ENCODE peak calls at places on chromosomes 12 and 14, in four cellular contexts. E is neuronal stem cell, P is H9, Y is H1. V is an unnamed sample.

GRCh38 chr12:11543513-11544168 is 105.8 kb upstream of the ETV6 start:
- DNase-seq in E (no peak), P (no peak), Y (no peak), V (peak)

GRCh38 chr12:50297027-50297426 is 13.7 kb upstream of the LIMA1 start:
- DNase-seq in E (no peak), P (no peak), Y (no peak), V (no peak)

GRCh38 chr14:61609143-61609851 is 86.0 kb upstream of the HIF1A start:
- DNase-seq in E (no peak), P (peak), Y (peak), V (peak)

GRCh38 chr12:101671157-101671791 is 26.2 kb upstream of the CHPT1 start:
- DNase-seq in E (no peak), P (no peak), Y (no peak), V (no peak)

GRCh38 chr12:57454566-57455373 is at the start of gene INHBE:
- DNase-seq in E (peak), P (peak), Y (peak), V (peak)

GRCh38 chr12:1544991-1545700 is 49.2 kb downstream of the FBXL14 start:
- DNase-seq in E (no peak), P (no peak), Y (no peak), V (peak)

GRCh38 chr12:44960856-44961255 is 84.7 kb upstream of the NELL2 start:
- DNase-seq in E (no peak), P (peak), Y (no peak), V (no peak)

GRCh38 chr14:55938249-55938791 is 179.9 kb upstream of the PELI2 start:
- DNase-seq in E (no peak), P (no peak), Y (no peak), V (no peak)

GRCh38 chr14:88479574-88479987 is 75.2 kb downstream of the PTPN21 start:
- DNase-seq in E (no peak), P (no peak), Y (no peak), V (no peak)

GRCh38 chr12:89895101-89895500 is 186.5 kb upstream of the ATP2B1 start:
- DNase-seq in E (no peak), P (no peak), Y (no peak), V (no peak)

GRCh38 chr12:62542814-62543213 is 76.2 kb downstream of the MON2 start:
- DNase-seq in E (no peak), P (no peak), Y (no peak), V (no peak)

GRCh38 chr14:103763730-103764488 is 48.3 kb downstream of the ZFYVE21 start:
- DNase-seq in E (no peak), P (no peak), Y (no peak), V (no peak)

GRCh38 chr12:124109760-124110159 is 136.7 kb downstream of the ZNF664 start:
- DNase-seq in E (no peak), P (peak), Y (no peak), V (peak)

GRCh38 chr14:23443411-23443812 is 8.0 kb upstream of the MYH7 start:
- DNase-seq in E (no peak), P (peak), Y (no peak), V (no peak)

GRCh38 chr14:99573000-99573330 is 31.0 kb downstream of the CCDC85C start:
- DNase-seq in E (no peak), P (no peak), Y (no peak), V (no peak)

GRCh38 chr12:1318327-1319031 is 275.9 kb downstream of the FBXL14 start:
- DNase-seq in E (peak), P (peak), Y (no peak), V (peak)

GRCh38 chr12:114636723-114637480 is 47.1 kb downstream of the TBX3 start:
- DNase-seq in E (no peak), P (peak), Y (no peak), V (peak)

GRCh38 chr12:29780084-29780483 is 3.7 kb downstream of the TMTC1 start:
- DNase-seq in E (no peak), P (no peak), Y (no peak), V (no peak)

GRCh38 chr12:14785568-14785967 is 17.7 kb downstream of the WBP11 start:
- DNase-seq in E (no peak), P (no peak), Y (no peak), V (no peak)

GRCh38 chr12:131902332-131903241 is 8.2 kb downstream of the ULK1 start:
- DNase-seq in E (no peak), P (no peak), Y (no peak), V (no peak)

GRCh38 chr12:104094284-104094683 is 30.0 kb downstream of the HCFC2 start:
- DNase-seq in E (no peak), P (no peak), Y (no peak), V (peak)

GRCh38 chr12:39348941-39349626 is 93.8 kb downstream of the KIF21A start:
- DNase-seq in E (no peak), P (no peak), Y (no peak), V (no peak)

GRCh38 chr14:50977863-50978520 is 33.7 kb upstream of the PYGL start:
- DNase-seq in E (no peak), P (no peak), Y (no peak), V (no peak)

GRCh38 chr12:105724651-105725050 is 394.2 kb downstream of the C12orf75 start:
- DNase-seq in E (no peak), P (no peak), Y (no peak), V (no peak)

GRCh38 chr12:91637789-91638624 is 455.4 kb upstream of the DCN start:
- DNase-seq in E (no peak), P (no peak), Y (no peak), V (no peak)

GRCh38 chr12:91636721-91637120 is 454.1 kb upstream of the DCN start:
- DNase-seq in E (no peak), P (no peak), Y (no peak), V (no peak)

GRCh38 chr12:91643763-91644162 is 461.1 kb upstream of the DCN start:
- DNase-seq in E (no peak), P (no peak), Y (no peak), V (no peak)

GRCh38 chr12:91640021-91640420 is 457.4 kb upstream of the DCN start:
- DNase-seq in E (no peak), P (no peak), Y (no peak), V (no peak)
- H3K4ac ChIP-seq in E (no peak), P (no peak), Y (no peak), V (no peak)

GRCh38 chr14:104966261-104967143 is 11.7 kb downstream of the AHNAK2 start:
- DNase-seq in E (no peak), P (no peak), Y (no peak), V (no peak)
- H2AK5ac ChIP-seq in E (peak), P (no peak), Y (no peak), V (peak)

GRCh38 chr12:130804216-130804615 is 34.8 kb downstream of the STX2 start:
- DNase-seq in E (no peak), P (no peak), Y (no peak), V (no peak)
- H2BK12ac ChIP-seq in E (no peak), P (no peak), Y (no peak), V (no peak)

GRCh38 chr12:112422531-112422930 is 3.8 kb downstream of the PTPN11 start:
- DNase-seq in E (no peak), P (no peak), Y (no peak), V (peak)
- H3K4ac ChIP-seq in E (no peak), P (no peak), Y (no peak), V (no peak)

GRCh38 chr12:47152095-47152494 is 72.3 kb upstream of the AMIGO2 start:
- DNase-seq in E (no peak), P (no peak), Y (no peak), V (no peak)

GRCh38 chr12:47159348-47159747 is 79.6 kb upstream of the AMIGO2 start:
- DNase-seq in E (no peak), P (no peak), Y (no peak), V (no peak)

GRCh38 chr12:47158792-47159191 is 79.0 kb upstream of the AMIGO2 start:
- DNase-seq in E (no peak), P (no peak), Y (no peak), V (no peak)

GRCh38 chr12:47155457-47156166 is 75.9 kb upstream of the AMIGO2 start:
- DNase-seq in E (no peak), P (no peak), Y (no peak), V (peak)

DNA sequence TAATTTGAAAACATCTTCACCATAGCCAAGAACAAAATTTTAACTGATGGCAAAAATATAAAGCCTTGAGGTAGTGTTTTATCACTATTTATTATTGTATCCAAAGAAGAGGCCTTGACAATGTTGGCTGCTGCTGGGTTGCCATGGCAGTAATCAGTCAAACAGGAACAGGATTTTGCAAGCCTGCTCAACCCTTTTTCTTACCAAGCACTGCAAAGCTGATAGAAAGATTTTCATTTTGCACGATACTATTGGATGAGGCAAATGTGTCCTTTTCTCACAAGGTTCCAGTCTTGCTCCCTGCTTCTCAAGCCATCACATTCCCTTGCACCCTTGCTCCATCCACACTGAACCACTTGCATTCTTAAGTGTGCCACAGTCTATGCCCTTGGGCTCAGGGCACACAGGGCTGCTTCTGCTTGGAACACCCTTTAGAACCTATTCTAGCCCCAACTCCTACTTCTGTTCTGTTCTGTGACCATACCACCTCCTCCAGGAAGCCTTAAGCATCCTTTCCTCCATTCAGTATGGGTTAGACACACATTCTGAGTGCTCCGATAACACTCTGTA is 76.5 kb upstream of the AMIGO2 start:
- DNase-seq in E (no peak), P (no peak), Y (no peak), V (peak)
- H2AK5ac ChIP-seq in E (no peak), P (no peak), Y (no peak), V (no peak)

GRCh38 chr14:68574906-68575305 is 218.0 kb downstream of the ZFP36L1 start:
- DNase-seq in E (no peak), P (no peak), Y (no peak), V (peak)
- H2BK12ac ChIP-seq in E (no peak), P (no peak), Y (no peak), V (peak)

GRCh38 chr12:122516544-122517361 is 10.0 kb downstream of the RSRC2 start:
- DNase-seq in E (no peak), P (no peak), Y (no peak), V (no peak)

GRCh38 chr12:122519418-122519817 is 7.3 kb downstream of the RSRC2 start:
- DNase-seq in E (no peak), P (no peak), Y (no peak), V (no peak)

GRCh38 chr12:122518908-122519307 is 7.8 kb downstream of the RSRC2 start:
- DNase-seq in E (no peak), P (no peak), Y (no peak), V (no peak)

GRCh38 chr12:122515275-122515674 is 11.5 kb downstream of the RSRC2 start:
- DNase-seq in E (no peak), P (no peak), Y (no peak), V (no peak)

DNA sequence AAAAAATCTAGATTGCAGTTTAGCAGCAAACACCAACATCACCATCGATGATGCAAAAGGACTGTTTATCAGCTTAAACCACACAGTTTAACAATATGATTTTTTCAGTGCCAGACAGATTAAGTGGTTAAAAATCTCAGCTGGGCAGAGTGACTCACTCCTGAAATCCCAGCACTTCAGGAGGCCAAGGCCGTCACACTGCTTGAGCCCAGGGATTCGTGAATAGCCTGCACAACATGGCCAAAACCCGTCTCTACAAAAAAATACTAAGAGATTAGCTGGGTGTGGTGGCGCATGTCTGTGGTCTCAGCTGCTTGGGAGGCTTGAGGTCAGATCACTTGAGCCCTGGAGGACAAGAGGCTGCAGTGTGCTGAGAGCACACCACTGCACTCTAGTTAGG is 8.9 kb downstream of the RSRC2 start:
- DNase-seq in E (no peak), P (no peak), Y (no peak), V (peak)
- H3K4ac ChIP-seq in E (no peak), P (no peak), Y (no peak), V (no peak)

V was measured in mesenchymal stem cell.